ENCODE peak calls at places on chromosomes 2 and 18, in nine cellular contexts. C is sigmoid colon; D is aorta; L is testis; W is effector memory CD4-positive, alpha-beta T cell; P is tibial artery; N is thoracic aorta; Q is CD8-positive, alpha-beta T cell; H is body of pancreas. J is an unnamed sample. For H3K4me1 and H3K27me3, the result is how much of the 10 kb centered on the place peaks cover.

GRCh38 chr2:101949304-101949703 is 42.5 kb upstream of the IL1R2 start:
- DNase-seq in C (no peak), D (no peak), L (no peak), W (no peak), P (no peak), N (no peak), Q (no peak), H (no peak), J (no peak)

GRCh38 chr18:30992231-30992630 is 50.3 kb downstream of the DSC3 start:
- DNase-seq in C (no peak), D (no peak), L (no peak), W (no peak), P (no peak), N (no peak), Q (no peak), H (no peak), J (no peak)

GRCh38 chr18:39463986-39464385 is 1898.4 kb upstream of the CELF4 start:
- DNase-seq in C (no peak), D (no peak), L (no peak), W (no peak), P (no peak), N (no peak), Q (no peak), H (no peak), J (no peak)

GRCh38 chr2:128202791-128203190 is 111.8 kb downstream of the UGGT1 start:
- DNase-seq in C (no peak), D (no peak), L (no peak), W (no peak), P (no peak), N (no peak), Q (no peak), H (no peak), J (no peak)

GRCh38 chr2:24050041-24050655 is 607 bp downstream of the FKBP1B start:
- DNase-seq in C (peak), D (peak), L (peak), W (no peak), P (peak), N (no peak), Q (peak), H (peak), J (no peak)

GRCh38 chr2:64697286-64698023 is 43.7 kb upstream of the SERTAD2 start:
- DNase-seq in C (no peak), D (no peak), L (no peak), W (no peak), P (no peak), N (no peak), Q (no peak), H (no peak), J (no peak)

GRCh38 chr2:170162261-170162612 is 15.7 kb upstream of the MYO3B start:
- DNase-seq in C (no peak), D (no peak), L (no peak), W (no peak), P (no peak), N (no peak), Q (no peak), H (no peak), J (no peak)

GRCh38 chr2:109333414-109334194 is 204.6 kb downstream of the SH3RF3 start:
- DNase-seq in C (no peak), D (no peak), L (no peak), W (no peak), P (no peak), N (no peak), Q (no peak), H (no peak), J (no peak)

GRCh38 chr2:137508739-137509384 is 455.4 kb upstream of the HNMT start:
- DNase-seq in C (no peak), D (no peak), L (no peak), W (no peak), P (no peak), N (no peak), Q (no peak), H (no peak), J (no peak)

GRCh38 chr2:160918909-160919503 is 241.2 kb upstream of the TANK start:
- DNase-seq in C (peak), D (peak), L (peak), W (no peak), P (peak), N (no peak), Q (peak), H (peak), J (peak)

GRCh38 chr2:135985826-135986393 is 484 bp upstream of the DARS1 start:
- DNase-seq in C (no peak), D (no peak), L (no peak), W (peak), P (no peak), N (no peak), Q (peak), H (no peak), J (peak)

GRCh38 chr2:99975386-99975785 is 167.0 kb downstream of the AFF3 start:
- DNase-seq in C (no peak), D (no peak), L (no peak), W (no peak), P (no peak), N (no peak), Q (no peak), H (no peak), J (no peak)

GRCh38 chr2:212052412-212053159 is 486.0 kb downstream of the ERBB4 start:
- DNase-seq in C (no peak), D (no peak), L (no peak), W (no peak), P (no peak), N (no peak), Q (no peak), H (no peak), J (no peak)

GRCh38 chr2:1518891-1519530 is 105.7 kb downstream of the TPO start:
- DNase-seq in C (peak), D (peak), L (no peak), W (no peak), P (no peak), N (no peak), Q (no peak), H (no peak), J (no peak)

GRCh38 chr18:24200899-24201298 is 62.0 kb downstream of the CABYR start:
- DNase-seq in C (no peak), D (no peak), L (no peak), W (no peak), P (no peak), N (no peak), Q (no peak), H (no peak), J (no peak)

GRCh38 chr2:119982506-119982905 is 30.4 kb upstream of the EPB41L5 start:
- DNase-seq in C (no peak), D (no peak), L (no peak), W (no peak), P (no peak), N (no peak), Q (no peak), H (no peak), J (no peak)

GRCh38 chr2:85254540-85255261 is 73.1 kb downstream of the TGOLN2 start:
- DNase-seq in C (no peak), D (no peak), L (no peak), W (no peak), P (no peak), N (no peak), Q (no peak), H (no peak), J (no peak)

GRCh38 chr2:109316091-109316490 is 187.1 kb downstream of the SH3RF3 start:
- DNase-seq in C (no peak), D (no peak), L (no peak), W (no peak), P (no peak), N (no peak), Q (no peak), H (no peak), J (no peak)

GRCh38 chr2:97792416-97792815 is 79.0 kb downstream of the ZAP70 start:
- DNase-seq in C (no peak), D (no peak), L (no peak), W (no peak), P (no peak), N (no peak), Q (no peak), H (no peak), J (no peak)

GRCh38 chr2:42928692-42929576 is 136.6 kb upstream of the HAAO start:
- DNase-seq in C (no peak), D (peak), L (no peak), W (no peak), P (no peak), N (no peak), Q (no peak), H (peak), J (no peak)

GRCh38 chr2:227834423-227834822 is 20.8 kb downstream of the CCL20 start:
- DNase-seq in C (no peak), D (no peak), L (no peak), W (no peak), P (no peak), N (no peak), Q (no peak), H (no peak), J (no peak)

GRCh38 chr18:9506046-9506792 is 30.9 kb downstream of the RALBP1 start:
- DNase-seq in C (no peak), D (no peak), L (no peak), W (no peak), P (no peak), N (no peak), Q (no peak), H (peak), J (no peak)

GRCh38 chr2:54954705-54955357 is 95.4 kb downstream of the RTN4 start:
- DNase-seq in C (no peak), D (no peak), L (no peak), W (no peak), P (no peak), N (no peak), Q (no peak), H (no peak), J (no peak)

DNA sequence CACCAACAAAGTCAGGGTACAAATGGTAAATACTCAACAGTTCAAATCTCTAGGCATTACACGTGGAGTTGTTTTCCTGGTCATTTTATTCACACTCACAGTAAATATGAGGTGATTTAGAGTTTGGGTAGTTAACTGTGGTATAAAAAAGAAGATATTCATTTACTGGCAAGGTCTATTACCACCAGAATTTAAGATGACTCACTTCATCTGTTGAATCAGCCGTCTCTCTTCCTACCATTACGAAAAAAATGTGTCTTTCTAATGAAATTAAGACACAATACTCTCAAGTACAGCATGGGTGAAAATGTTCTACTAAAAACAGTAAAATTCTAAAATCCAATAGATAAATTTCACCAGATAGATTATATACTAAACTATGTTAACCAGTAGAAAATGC is 21.0 kb upstream of the GPR75 start:
- DNase-seq in C (no peak), D (no peak), L (no peak), W (no peak), P (no peak), N (no peak), Q (no peak), H (no peak), J (no peak)
- H3K4me1 ChIP-seq in C (under half), D (under half), L (under half), W (under half), P (under half), N (under half), Q (under half), H (under half), J (under half)

DNA sequence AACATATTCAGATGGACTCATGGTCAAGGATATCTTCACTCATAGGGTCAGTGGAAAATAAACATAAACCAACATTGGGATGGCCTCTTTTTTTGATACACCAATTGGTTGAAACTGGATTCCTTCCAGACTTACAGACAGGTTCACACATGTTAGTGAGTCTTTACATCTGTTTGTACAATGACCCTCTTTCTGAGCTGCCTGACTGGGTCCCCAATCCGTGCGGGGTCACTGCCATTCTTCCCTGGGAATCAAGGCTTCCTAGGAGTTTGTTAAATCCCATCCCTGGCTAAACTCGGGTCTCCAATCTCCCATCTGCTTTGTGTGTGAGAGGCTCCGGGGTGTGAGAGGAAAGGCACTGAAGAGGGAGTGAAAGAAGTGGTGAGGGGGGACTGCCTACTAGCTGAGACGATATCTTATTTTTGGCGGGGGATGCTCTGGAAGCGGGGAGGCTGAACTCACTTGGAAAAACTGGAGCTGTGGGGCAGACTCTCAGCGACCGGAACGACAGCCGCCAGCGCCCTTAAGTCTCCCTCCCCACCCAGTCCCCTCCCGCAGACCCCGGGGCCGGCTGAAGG is 487 bp downstream of the STARD6 start:
- DNase-seq in C (no peak), D (no peak), L (no peak), W (no peak), P (no peak), N (no peak), Q (no peak), H (no peak), J (no peak)
- H3K27ac ChIP-seq in C (peak), D (no peak), L (peak), W (peak), P (peak), N (peak), Q (peak), H (no peak), J (peak)

DNA sequence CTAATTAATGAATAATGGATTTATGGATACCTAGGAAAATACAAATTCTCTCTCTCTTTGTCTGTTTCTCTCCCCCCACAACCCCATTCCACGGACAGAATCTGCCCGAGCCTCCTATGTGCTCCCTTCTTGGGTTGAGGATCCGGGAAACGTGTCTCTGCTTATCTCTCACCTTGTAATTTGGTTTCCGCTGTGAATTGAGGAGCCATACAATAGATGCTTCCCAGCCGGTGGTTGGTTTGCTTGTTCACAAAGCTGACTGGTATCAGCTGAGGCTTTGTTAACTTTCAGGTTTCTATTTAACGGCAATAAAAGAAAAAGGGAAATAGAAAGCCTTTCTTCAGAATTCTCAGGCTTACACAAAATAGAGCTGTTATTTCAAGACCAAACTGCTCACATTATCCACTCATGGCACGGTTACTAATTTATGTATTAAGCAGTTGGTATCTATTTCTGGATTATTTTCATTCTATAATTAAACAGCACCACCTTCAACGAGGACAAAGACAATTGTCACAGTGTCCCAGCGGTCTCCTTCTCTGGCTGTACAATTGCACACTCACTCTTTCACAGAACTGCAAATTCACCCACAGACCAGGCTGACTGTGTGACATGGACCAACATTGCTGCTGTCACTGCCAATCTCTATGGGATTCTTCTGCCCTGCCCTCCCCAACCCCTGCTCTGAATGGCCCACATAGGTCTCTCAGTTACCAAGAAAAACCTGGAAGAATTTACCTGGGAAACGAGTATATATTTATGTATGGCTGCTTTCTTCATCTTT is 26.3 kb downstream of the LRRC30 start:
- DNase-seq in C (no peak), D (no peak), L (no peak), W (no peak), P (no peak), N (no peak), Q (no peak), H (no peak), J (no peak)
- H3K27me3 ChIP-seq in C (under half), D (under half), L (under half), W (under half), P (under half), N (under half), Q (under half), H (under half), J (under half)

DNA sequence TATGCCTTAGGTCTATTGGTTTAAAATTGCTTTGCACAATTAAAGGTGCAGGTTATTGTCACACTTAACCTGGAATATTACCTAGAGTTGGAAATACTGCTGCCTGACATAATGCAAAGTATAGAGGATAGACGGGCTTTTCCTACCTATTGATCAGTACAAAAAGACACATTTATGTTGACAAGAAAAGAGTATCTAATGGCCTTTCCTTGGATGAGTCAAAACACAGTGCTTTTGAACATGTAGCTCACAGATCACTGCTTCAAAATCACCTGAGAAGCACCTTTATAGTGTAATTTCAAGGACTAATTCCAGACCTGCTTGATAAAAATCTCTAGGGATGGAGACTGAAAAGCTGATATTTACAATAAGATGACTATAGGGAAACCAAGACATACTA is 262.8 kb downstream of the DCC start:
- DNase-seq in C (no peak), D (no peak), L (no peak), W (no peak), P (no peak), N (no peak), Q (no peak), H (no peak), J (no peak)
- H3K4me1 ChIP-seq in C (under half), D (under half), L (under half), W (under half), P (under half), N (under half), Q (under half), H (under half), J (under half)

J was measured in naive thymus-derived CD4-positive, alpha-beta T cell.